ENCODE peak calls at places on chromosomes 5 and 9, in seven cellular contexts. G is naive thymus-derived CD4-positive, alpha-beta T cell; S is GM10248; N is NCI-H345; B is uterus; Q is fibroblast of the conjunctiva; T is BJ. A is an unnamed sample.

GRCh38 chr5:74063821-74064598 is 438.0 kb downstream of the ARHGEF28 start:
- DNase-seq in N (no peak), B (no peak), S (no peak), G (no peak), T (peak; percentile 41), Q (no peak), A (no peak)

GRCh38 chr5:172642511-172642910 is 1.4 kb downstream of the NEURL1B start:
- DNase-seq in N (no peak), B (no peak), G (no peak), S (no peak), T (no peak), Q (no peak), A (no peak)

GRCh38 chr9:128145951-128146351 is 3.3 kb upstream of the LCN2 start:
- DNase-seq in N (no peak), T (no peak), S (no peak), Q (no peak), G (no peak), B (no peak), A (peak; percentile 43)

GRCh38 chr5:14364096-14364495 is 217.5 kb upstream of the OTULINL start:
- DNase-seq in B (no peak), G (no peak), S (no peak), T (no peak), N (no peak), Q (peak; percentile 4), A (no peak)

GRCh38 chr5:54996476-54996875 is 11.1 kb upstream of the ESM1 start:
- DNase-seq in Q (no peak), T (no peak), G (no peak), S (no peak), B (no peak), N (no peak), A (no peak)

GRCh38 chr9:124828679-124829669 is 24.3 kb upstream of the WDR38 start:
- DNase-seq in B (no peak), N (no peak), T (no peak), S (no peak), G (no peak), Q (no peak), A (no peak)

GRCh38 chr9:111065414-111065813 is 27.1 kb upstream of the LPAR1 start:
- DNase-seq in T (no peak), N (no peak), S (no peak), Q (no peak), B (no peak), G (no peak), A (no peak)

GRCh38 chr5:51279983-51280382 is 103.3 kb upstream of the ISL1 start:
- DNase-seq in T (no peak), B (no peak), G (no peak), N (peak; percentile 78), S (no peak), Q (no peak), A (no peak)

GRCh38 chr5:91419571-91420537 is 36.7 kb upstream of the ARRDC3 start:
- DNase-seq in N (peak; percentile 25), T (no peak), G (peak; percentile 41), Q (peak; percentile 47), B (peak; percentile 45), S (peak; percentile 27), A (peak; percentile 51)

GRCh38 chr9:129142115-129142514 is 30.9 kb downstream of the PTPA start:
- DNase-seq in T (no peak), S (no peak), G (no peak), N (no peak), B (no peak), Q (no peak), A (no peak)